ENCODE peak calls at places on chromosomes 3 and 15, in ten cellular contexts. One of them, this sample, is unnamed.

GRCh38 chr3:50817756-50818518 is 143.2 kb downstream of the DOCK3 start:
- DNase-seq in activated B cell treated with CpG ODN at 0.5 μM for 24 hours: no peak
- DNase-seq in activated CD4-positive, CD25-positive, alpha-beta regulatory T cell treated with anti-CD3 and anti-CD28 coated beads, Interleukin-2, amount 50 U/mL, for 72 hours: no peak
- DNase-seq in brain microvascular endothelial cell: no peak
- DNase-seq in PC-3: no peak
- DNase-seq in stimulated activated CD4-positive, alpha-beta T cell treated with anti-CD3 and anti-CD28 coated beads, TNF-alpha, amount 100 ng/mL, for 1 hour: no peak
- DNase-seq in NCI-H1092: no peak
- DNase-seq in CD4-positive, alpha-beta T cell: no peak
- DNase-seq in NCI-H748 treated with DMSO at 0.1 percent for 48 hours: no peak
- DNase-seq in neural crest cell: no peak
- DNase-seq in this sample: no peak

GRCh38 chr3:19947549-19948071 is 713 bp downstream of the RAB5A start:
- DNase-seq in activated B cell treated with CpG ODN at 0.5 μM for 24 hours: peak; percentile 51
- DNase-seq in activated CD4-positive, CD25-positive, alpha-beta regulatory T cell treated with anti-CD3 and anti-CD28 coated beads, Interleukin-2, amount 50 U/mL, for 72 hours: peak; percentile 60
- DNase-seq in brain microvascular endothelial cell: peak; percentile 25
- DNase-seq in PC-3: peak; percentile 53
- DNase-seq in stimulated activated CD4-positive, alpha-beta T cell treated with anti-CD3 and anti-CD28 coated beads, TNF-alpha, amount 100 ng/mL, for 1 hour: no peak
- DNase-seq in NCI-H1092: no peak
- DNase-seq in CD4-positive, alpha-beta T cell: peak; percentile 44
- DNase-seq in NCI-H748 treated with DMSO at 0.1 percent for 48 hours: peak; percentile 5
- DNase-seq in neural crest cell: peak; percentile 16
- DNase-seq in this sample: peak; percentile 26

GRCh38 chr15:52104532-52105004 is 8.0 kb downstream of the BCL2L10 start:
- DNase-seq in activated B cell treated with CpG ODN at 0.5 μM for 24 hours: no peak
- DNase-seq in activated CD4-positive, CD25-positive, alpha-beta regulatory T cell treated with anti-CD3 and anti-CD28 coated beads, Interleukin-2, amount 50 U/mL, for 72 hours: no peak
- DNase-seq in brain microvascular endothelial cell: no peak
- DNase-seq in PC-3: no peak
- DNase-seq in stimulated activated CD4-positive, alpha-beta T cell treated with anti-CD3 and anti-CD28 coated beads, TNF-alpha, amount 100 ng/mL, for 1 hour: no peak
- DNase-seq in NCI-H1092: no peak
- DNase-seq in CD4-positive, alpha-beta T cell: no peak
- DNase-seq in NCI-H748 treated with DMSO at 0.1 percent for 48 hours: no peak
- DNase-seq in neural crest cell: no peak
- DNase-seq in this sample: no peak

GRCh38 chr3:10289077-10289476 is 3.7 kb downstream of the GHRL start:
- DNase-seq in activated B cell treated with CpG ODN at 0.5 μM for 24 hours: no peak
- DNase-seq in activated CD4-positive, CD25-positive, alpha-beta regulatory T cell treated with anti-CD3 and anti-CD28 coated beads, Interleukin-2, amount 50 U/mL, for 72 hours: no peak
- DNase-seq in brain microvascular endothelial cell: no peak
- DNase-seq in PC-3: no peak
- DNase-seq in stimulated activated CD4-positive, alpha-beta T cell treated with anti-CD3 and anti-CD28 coated beads, TNF-alpha, amount 100 ng/mL, for 1 hour: no peak
- DNase-seq in NCI-H1092: no peak
- DNase-seq in CD4-positive, alpha-beta T cell: no peak
- DNase-seq in NCI-H748 treated with DMSO at 0.1 percent for 48 hours: no peak
- DNase-seq in neural crest cell: no peak
- DNase-seq in this sample: no peak

GRCh38 chr15:31034152-31034551 is 42.7 kb upstream of the MTMR10 start:
- DNase-seq in activated B cell treated with CpG ODN at 0.5 μM for 24 hours: no peak
- DNase-seq in activated CD4-positive, CD25-positive, alpha-beta regulatory T cell treated with anti-CD3 and anti-CD28 coated beads, Interleukin-2, amount 50 U/mL, for 72 hours: no peak
- DNase-seq in brain microvascular endothelial cell: no peak
- DNase-seq in PC-3: peak; percentile 25
- DNase-seq in stimulated activated CD4-positive, alpha-beta T cell treated with anti-CD3 and anti-CD28 coated beads, TNF-alpha, amount 100 ng/mL, for 1 hour: no peak
- DNase-seq in NCI-H1092: no peak
- DNase-seq in CD4-positive, alpha-beta T cell: no peak
- DNase-seq in NCI-H748 treated with DMSO at 0.1 percent for 48 hours: no peak
- DNase-seq in neural crest cell: no peak
- DNase-seq in this sample: no peak

GRCh38 chr3:177286034-177286433 is 88.8 kb upstream of the TBL1XR1 start:
- DNase-seq in activated B cell treated with CpG ODN at 0.5 μM for 24 hours: no peak
- DNase-seq in activated CD4-positive, CD25-positive, alpha-beta regulatory T cell treated with anti-CD3 and anti-CD28 coated beads, Interleukin-2, amount 50 U/mL, for 72 hours: no peak
- DNase-seq in brain microvascular endothelial cell: no peak
- DNase-seq in PC-3: peak; percentile 93
- DNase-seq in stimulated activated CD4-positive, alpha-beta T cell treated with anti-CD3 and anti-CD28 coated beads, TNF-alpha, amount 100 ng/mL, for 1 hour: no peak
- DNase-seq in NCI-H1092: no peak
- DNase-seq in CD4-positive, alpha-beta T cell: no peak
- DNase-seq in NCI-H748 treated with DMSO at 0.1 percent for 48 hours: no peak
- DNase-seq in neural crest cell: no peak
- DNase-seq in this sample: no peak

GRCh38 chr3:120850326-120851295 is 57.4 kb upstream of the STXBP5L start:
- DNase-seq in activated B cell treated with CpG ODN at 0.5 μM for 24 hours: no peak
- DNase-seq in activated CD4-positive, CD25-positive, alpha-beta regulatory T cell treated with anti-CD3 and anti-CD28 coated beads, Interleukin-2, amount 50 U/mL, for 72 hours: no peak
- DNase-seq in brain microvascular endothelial cell: no peak
- DNase-seq in PC-3: no peak
- DNase-seq in stimulated activated CD4-positive, alpha-beta T cell treated with anti-CD3 and anti-CD28 coated beads, TNF-alpha, amount 100 ng/mL, for 1 hour: no peak
- DNase-seq in NCI-H1092: no peak
- DNase-seq in CD4-positive, alpha-beta T cell: no peak
- DNase-seq in NCI-H748 treated with DMSO at 0.1 percent for 48 hours: no peak
- DNase-seq in neural crest cell: no peak
- DNase-seq in this sample: no peak

GRCh38 chr3:98778852-98779379 is 15.8 kb downstream of the ST3GAL6 start:
- DNase-seq in activated B cell treated with CpG ODN at 0.5 μM for 24 hours: no peak
- DNase-seq in activated CD4-positive, CD25-positive, alpha-beta regulatory T cell treated with anti-CD3 and anti-CD28 coated beads, Interleukin-2, amount 50 U/mL, for 72 hours: no peak
- DNase-seq in brain microvascular endothelial cell: peak; percentile 98
- DNase-seq in PC-3: no peak
- DNase-seq in stimulated activated CD4-positive, alpha-beta T cell treated with anti-CD3 and anti-CD28 coated beads, TNF-alpha, amount 100 ng/mL, for 1 hour: no peak
- DNase-seq in NCI-H1092: no peak
- DNase-seq in CD4-positive, alpha-beta T cell: no peak
- DNase-seq in NCI-H748 treated with DMSO at 0.1 percent for 48 hours: no peak
- DNase-seq in neural crest cell: no peak
- DNase-seq in this sample: no peak

GRCh38 chr3:23324745-23325144 is 121.6 kb downstream of the UBE2E2 start:
- DNase-seq in activated B cell treated with CpG ODN at 0.5 μM for 24 hours: no peak
- DNase-seq in activated CD4-positive, CD25-positive, alpha-beta regulatory T cell treated with anti-CD3 and anti-CD28 coated beads, Interleukin-2, amount 50 U/mL, for 72 hours: no peak
- DNase-seq in brain microvascular endothelial cell: peak; percentile 29
- DNase-seq in PC-3: peak; percentile 73
- DNase-seq in stimulated activated CD4-positive, alpha-beta T cell treated with anti-CD3 and anti-CD28 coated beads, TNF-alpha, amount 100 ng/mL, for 1 hour: no peak
- DNase-seq in NCI-H1092: no peak
- DNase-seq in CD4-positive, alpha-beta T cell: no peak
- DNase-seq in NCI-H748 treated with DMSO at 0.1 percent for 48 hours: no peak
- DNase-seq in neural crest cell: no peak
- DNase-seq in this sample: peak; percentile 8

GRCh38 chr3:178754852-178755510 is 218.7 kb downstream of the KCNMB2 start:
- DNase-seq in activated B cell treated with CpG ODN at 0.5 μM for 24 hours: no peak
- DNase-seq in activated CD4-positive, CD25-positive, alpha-beta regulatory T cell treated with anti-CD3 and anti-CD28 coated beads, Interleukin-2, amount 50 U/mL, for 72 hours: no peak
- DNase-seq in brain microvascular endothelial cell: no peak
- DNase-seq in PC-3: no peak
- DNase-seq in stimulated activated CD4-positive, alpha-beta T cell treated with anti-CD3 and anti-CD28 coated beads, TNF-alpha, amount 100 ng/mL, for 1 hour: no peak
- DNase-seq in NCI-H1092: no peak
- DNase-seq in CD4-positive, alpha-beta T cell: no peak
- DNase-seq in NCI-H748 treated with DMSO at 0.1 percent for 48 hours: no peak
- DNase-seq in neural crest cell: no peak
- DNase-seq in this sample: no peak

GRCh38 chr15:58135511-58136174 is 2.5 kb upstream of the AQP9 start:
- DNase-seq in activated B cell treated with CpG ODN at 0.5 μM for 24 hours: no peak
- DNase-seq in activated CD4-positive, CD25-positive, alpha-beta regulatory T cell treated with anti-CD3 and anti-CD28 coated beads, Interleukin-2, amount 50 U/mL, for 72 hours: no peak
- DNase-seq in brain microvascular endothelial cell: no peak
- DNase-seq in PC-3: no peak
- DNase-seq in stimulated activated CD4-positive, alpha-beta T cell treated with anti-CD3 and anti-CD28 coated beads, TNF-alpha, amount 100 ng/mL, for 1 hour: no peak
- DNase-seq in NCI-H1092: no peak
- DNase-seq in CD4-positive, alpha-beta T cell: no peak
- DNase-seq in NCI-H748 treated with DMSO at 0.1 percent for 48 hours: no peak
- DNase-seq in neural crest cell: no peak
- DNase-seq in this sample: no peak

GRCh38 chr15:99704444-99704838 is 28.8 kb downstream of the LYSMD4 start:
- DNase-seq in activated B cell treated with CpG ODN at 0.5 μM for 24 hours: no peak
- DNase-seq in activated CD4-positive, CD25-positive, alpha-beta regulatory T cell treated with anti-CD3 and anti-CD28 coated beads, Interleukin-2, amount 50 U/mL, for 72 hours: no peak
- DNase-seq in brain microvascular endothelial cell: peak; percentile 87
- DNase-seq in PC-3: peak; percentile 93
- DNase-seq in stimulated activated CD4-positive, alpha-beta T cell treated with anti-CD3 and anti-CD28 coated beads, TNF-alpha, amount 100 ng/mL, for 1 hour: no peak
- DNase-seq in NCI-H1092: peak; percentile 56
- DNase-seq in CD4-positive, alpha-beta T cell: no peak
- DNase-seq in NCI-H748 treated with DMSO at 0.1 percent for 48 hours: peak; percentile 54
- DNase-seq in neural crest cell: peak; percentile 30
- DNase-seq in this sample: peak; percentile 68

GRCh38 chr15:90104551-90104950 is 2.3 kb upstream of the IDH2 start:
- DNase-seq in activated B cell treated with CpG ODN at 0.5 μM for 24 hours: no peak
- DNase-seq in activated CD4-positive, CD25-positive, alpha-beta regulatory T cell treated with anti-CD3 and anti-CD28 coated beads, Interleukin-2, amount 50 U/mL, for 72 hours: no peak
- DNase-seq in brain microvascular endothelial cell: no peak
- DNase-seq in PC-3: peak; percentile 85
- DNase-seq in stimulated activated CD4-positive, alpha-beta T cell treated with anti-CD3 and anti-CD28 coated beads, TNF-alpha, amount 100 ng/mL, for 1 hour: no peak
- DNase-seq in NCI-H1092: no peak
- DNase-seq in CD4-positive, alpha-beta T cell: no peak
- DNase-seq in NCI-H748 treated with DMSO at 0.1 percent for 48 hours: no peak
- DNase-seq in neural crest cell: no peak
- DNase-seq in this sample: no peak

GRCh38 chr3:138114431-138114918 is 933 bp downstream of the DZIP1L start:
- DNase-seq in activated B cell treated with CpG ODN at 0.5 μM for 24 hours: no peak
- DNase-seq in activated CD4-positive, CD25-positive, alpha-beta regulatory T cell treated with anti-CD3 and anti-CD28 coated beads, Interleukin-2, amount 50 U/mL, for 72 hours: no peak
- DNase-seq in brain microvascular endothelial cell: no peak
- DNase-seq in PC-3: no peak
- DNase-seq in stimulated activated CD4-positive, alpha-beta T cell treated with anti-CD3 and anti-CD28 coated beads, TNF-alpha, amount 100 ng/mL, for 1 hour: no peak
- DNase-seq in NCI-H1092: no peak
- DNase-seq in CD4-positive, alpha-beta T cell: no peak
- DNase-seq in NCI-H748 treated with DMSO at 0.1 percent for 48 hours: no peak
- DNase-seq in neural crest cell: peak; percentile 13
- DNase-seq in this sample: no peak

GRCh38 chr3:142815803-142816202 is 73.1 kb downstream of the PCOLCE2 start:
- DNase-seq in activated B cell treated with CpG ODN at 0.5 μM for 24 hours: no peak
- DNase-seq in activated CD4-positive, CD25-positive, alpha-beta regulatory T cell treated with anti-CD3 and anti-CD28 coated beads, Interleukin-2, amount 50 U/mL, for 72 hours: no peak
- DNase-seq in brain microvascular endothelial cell: no peak
- DNase-seq in PC-3: no peak
- DNase-seq in stimulated activated CD4-positive, alpha-beta T cell treated with anti-CD3 and anti-CD28 coated beads, TNF-alpha, amount 100 ng/mL, for 1 hour: no peak
- DNase-seq in NCI-H1092: no peak
- DNase-seq in CD4-positive, alpha-beta T cell: no peak
- DNase-seq in NCI-H748 treated with DMSO at 0.1 percent for 48 hours: no peak
- DNase-seq in neural crest cell: no peak
- DNase-seq in this sample: no peak

GRCh38 chr3:53170325-53171108 is 9.5 kb downstream of the PRKCD start:
- DNase-seq in activated B cell treated with CpG ODN at 0.5 μM for 24 hours: no peak
- DNase-seq in activated CD4-positive, CD25-positive, alpha-beta regulatory T cell treated with anti-CD3 and anti-CD28 coated beads, Interleukin-2, amount 50 U/mL, for 72 hours: no peak
- DNase-seq in brain microvascular endothelial cell: no peak
- DNase-seq in PC-3: no peak
- DNase-seq in stimulated activated CD4-positive, alpha-beta T cell treated with anti-CD3 and anti-CD28 coated beads, TNF-alpha, amount 100 ng/mL, for 1 hour: no peak
- DNase-seq in NCI-H1092: no peak
- DNase-seq in CD4-positive, alpha-beta T cell: no peak
- DNase-seq in NCI-H748 treated with DMSO at 0.1 percent for 48 hours: no peak
- DNase-seq in neural crest cell: no peak
- DNase-seq in this sample: peak; percentile 69

GRCh38 chr3:98151241-98151640 is 4.0 kb downstream of the OR5H14 start:
- DNase-seq in activated B cell treated with CpG ODN at 0.5 μM for 24 hours: no peak
- DNase-seq in activated CD4-positive, CD25-positive, alpha-beta regulatory T cell treated with anti-CD3 and anti-CD28 coated beads, Interleukin-2, amount 50 U/mL, for 72 hours: no peak
- DNase-seq in brain microvascular endothelial cell: peak; percentile 2
- DNase-seq in PC-3: no peak
- DNase-seq in stimulated activated CD4-positive, alpha-beta T cell treated with anti-CD3 and anti-CD28 coated beads, TNF-alpha, amount 100 ng/mL, for 1 hour: no peak
- DNase-seq in NCI-H1092: no peak
- DNase-seq in CD4-positive, alpha-beta T cell: no peak
- DNase-seq in NCI-H748 treated with DMSO at 0.1 percent for 48 hours: no peak
- DNase-seq in neural crest cell: no peak
- DNase-seq in this sample: no peak

GRCh38 chr3:148136816-148137215 is 560.9 kb upstream of the AGTR1 start:
- DNase-seq in activated B cell treated with CpG ODN at 0.5 μM for 24 hours: no peak
- DNase-seq in activated CD4-positive, CD25-positive, alpha-beta regulatory T cell treated with anti-CD3 and anti-CD28 coated beads, Interleukin-2, amount 50 U/mL, for 72 hours: no peak
- DNase-seq in brain microvascular endothelial cell: no peak
- DNase-seq in PC-3: no peak
- DNase-seq in stimulated activated CD4-positive, alpha-beta T cell treated with anti-CD3 and anti-CD28 coated beads, TNF-alpha, amount 100 ng/mL, for 1 hour: no peak
- DNase-seq in NCI-H1092: no peak
- DNase-seq in CD4-positive, alpha-beta T cell: no peak
- DNase-seq in NCI-H748 treated with DMSO at 0.1 percent for 48 hours: no peak
- DNase-seq in neural crest cell: no peak
- DNase-seq in this sample: no peak

GRCh38 chr15:23708332-23708731 is 21.2 kb upstream of the NDN start:
- DNase-seq in activated B cell treated with CpG ODN at 0.5 μM for 24 hours: no peak
- DNase-seq in activated CD4-positive, CD25-positive, alpha-beta regulatory T cell treated with anti-CD3 and anti-CD28 coated beads, Interleukin-2, amount 50 U/mL, for 72 hours: no peak
- DNase-seq in brain microvascular endothelial cell: no peak
- DNase-seq in PC-3: no peak
- DNase-seq in stimulated activated CD4-positive, alpha-beta T cell treated with anti-CD3 and anti-CD28 coated beads, TNF-alpha, amount 100 ng/mL, for 1 hour: no peak
- DNase-seq in NCI-H1092: no peak
- DNase-seq in CD4-positive, alpha-beta T cell: no peak
- DNase-seq in NCI-H748 treated with DMSO at 0.1 percent for 48 hours: no peak
- DNase-seq in neural crest cell: no peak
- DNase-seq in this sample: no peak

GRCh38 chr3:143502101-143502500 is 346.2 kb downstream of the SLC9A9 start:
- DNase-seq in activated B cell treated with CpG ODN at 0.5 μM for 24 hours: no peak
- DNase-seq in activated CD4-positive, CD25-positive, alpha-beta regulatory T cell treated with anti-CD3 and anti-CD28 coated beads, Interleukin-2, amount 50 U/mL, for 72 hours: no peak
- DNase-seq in brain microvascular endothelial cell: no peak
- DNase-seq in PC-3: peak; percentile 9
- DNase-seq in stimulated activated CD4-positive, alpha-beta T cell treated with anti-CD3 and anti-CD28 coated beads, TNF-alpha, amount 100 ng/mL, for 1 hour: no peak
- DNase-seq in NCI-H1092: no peak
- DNase-seq in CD4-positive, alpha-beta T cell: no peak
- DNase-seq in NCI-H748 treated with DMSO at 0.1 percent for 48 hours: no peak
- DNase-seq in neural crest cell: no peak
- DNase-seq in this sample: no peak

GRCh38 chr3:128875556-128876120 is 3.8 kb upstream of the ACAD9 start:
- DNase-seq in activated B cell treated with CpG ODN at 0.5 μM for 24 hours: no peak
- DNase-seq in activated CD4-positive, CD25-positive, alpha-beta regulatory T cell treated with anti-CD3 and anti-CD28 coated beads, Interleukin-2, amount 50 U/mL, for 72 hours: no peak
- DNase-seq in brain microvascular endothelial cell: peak; percentile 28
- DNase-seq in PC-3: peak; percentile 3
- DNase-seq in stimulated activated CD4-positive, alpha-beta T cell treated with anti-CD3 and anti-CD28 coated beads, TNF-alpha, amount 100 ng/mL, for 1 hour: peak; percentile 29
- DNase-seq in NCI-H1092: no peak
- DNase-seq in CD4-positive, alpha-beta T cell: peak; percentile 66
- DNase-seq in NCI-H748 treated with DMSO at 0.1 percent for 48 hours: no peak
- DNase-seq in neural crest cell: peak; percentile 50
- DNase-seq in this sample: peak; percentile 41

GRCh38 chr3:46731795-46732194 is 14.1 kb upstream of the PRSS50 start:
- DNase-seq in activated B cell treated with CpG ODN at 0.5 μM for 24 hours: no peak
- DNase-seq in activated CD4-positive, CD25-positive, alpha-beta regulatory T cell treated with anti-CD3 and anti-CD28 coated beads, Interleukin-2, amount 50 U/mL, for 72 hours: no peak
- DNase-seq in brain microvascular endothelial cell: no peak
- DNase-seq in PC-3: no peak
- DNase-seq in stimulated activated CD4-positive, alpha-beta T cell treated with anti-CD3 and anti-CD28 coated beads, TNF-alpha, amount 100 ng/mL, for 1 hour: no peak
- DNase-seq in NCI-H1092: no peak
- DNase-seq in CD4-positive, alpha-beta T cell: no peak
- DNase-seq in NCI-H748 treated with DMSO at 0.1 percent for 48 hours: no peak
- DNase-seq in neural crest cell: no peak
- DNase-seq in this sample: no peak

GRCh38 chr3:172591171-172591605 is 68.0 kb upstream of the TNFSF10 start:
- DNase-seq in activated B cell treated with CpG ODN at 0.5 μM for 24 hours: no peak
- DNase-seq in activated CD4-positive, CD25-positive, alpha-beta regulatory T cell treated with anti-CD3 and anti-CD28 coated beads, Interleukin-2, amount 50 U/mL, for 72 hours: no peak
- DNase-seq in brain microvascular endothelial cell: no peak
- DNase-seq in PC-3: no peak
- DNase-seq in stimulated activated CD4-positive, alpha-beta T cell treated with anti-CD3 and anti-CD28 coated beads, TNF-alpha, amount 100 ng/mL, for 1 hour: no peak
- DNase-seq in NCI-H1092: no peak
- DNase-seq in CD4-positive, alpha-beta T cell: no peak
- DNase-seq in NCI-H748 treated with DMSO at 0.1 percent for 48 hours: no peak
- DNase-seq in neural crest cell: no peak
- DNase-seq in this sample: no peak

GRCh38 chr15:73927003-73927475 is 777 bp downstream of the LOXL1 start:
- DNase-seq in activated B cell treated with CpG ODN at 0.5 μM for 24 hours: peak; percentile 43
- DNase-seq in activated CD4-positive, CD25-positive, alpha-beta regulatory T cell treated with anti-CD3 and anti-CD28 coated beads, Interleukin-2, amount 50 U/mL, for 72 hours: peak; percentile 55
- DNase-seq in brain microvascular endothelial cell: no peak
- DNase-seq in PC-3: peak; percentile 66
- DNase-seq in stimulated activated CD4-positive, alpha-beta T cell treated with anti-CD3 and anti-CD28 coated beads, TNF-alpha, amount 100 ng/mL, for 1 hour: no peak
- DNase-seq in NCI-H1092: peak; percentile 33
- DNase-seq in CD4-positive, alpha-beta T cell: peak; percentile 51
- DNase-seq in NCI-H748 treated with DMSO at 0.1 percent for 48 hours: peak; percentile 19
- DNase-seq in neural crest cell: peak; percentile 41
- DNase-seq in this sample: peak; percentile 64

GRCh38 chr3:79558943-79559342 is 208.9 kb downstream of the ROBO1 start:
- DNase-seq in activated B cell treated with CpG ODN at 0.5 μM for 24 hours: no peak
- DNase-seq in activated CD4-positive, CD25-positive, alpha-beta regulatory T cell treated with anti-CD3 and anti-CD28 coated beads, Interleukin-2, amount 50 U/mL, for 72 hours: no peak
- DNase-seq in brain microvascular endothelial cell: no peak
- DNase-seq in PC-3: no peak
- DNase-seq in stimulated activated CD4-positive, alpha-beta T cell treated with anti-CD3 and anti-CD28 coated beads, TNF-alpha, amount 100 ng/mL, for 1 hour: no peak
- DNase-seq in NCI-H1092: no peak
- DNase-seq in CD4-positive, alpha-beta T cell: no peak
- DNase-seq in NCI-H748 treated with DMSO at 0.1 percent for 48 hours: no peak
- DNase-seq in neural crest cell: no peak
- DNase-seq in this sample: no peak

GRCh38 chr15:100783296-100783695 is 96.3 kb upstream of the ALDH1A3 start:
- DNase-seq in activated B cell treated with CpG ODN at 0.5 μM for 24 hours: no peak
- DNase-seq in activated CD4-positive, CD25-positive, alpha-beta regulatory T cell treated with anti-CD3 and anti-CD28 coated beads, Interleukin-2, amount 50 U/mL, for 72 hours: no peak
- DNase-seq in brain microvascular endothelial cell: no peak
- DNase-seq in PC-3: no peak
- DNase-seq in stimulated activated CD4-positive, alpha-beta T cell treated with anti-CD3 and anti-CD28 coated beads, TNF-alpha, amount 100 ng/mL, for 1 hour: no peak
- DNase-seq in NCI-H1092: no peak
- DNase-seq in CD4-positive, alpha-beta T cell: peak; percentile 10
- DNase-seq in NCI-H748 treated with DMSO at 0.1 percent for 48 hours: no peak
- DNase-seq in neural crest cell: no peak
- DNase-seq in this sample: no peak

GRCh38 chr15:93266291-93266690 is 177.3 kb upstream of the RGMA start:
- DNase-seq in activated B cell treated with CpG ODN at 0.5 μM for 24 hours: no peak
- DNase-seq in activated CD4-positive, CD25-positive, alpha-beta regulatory T cell treated with anti-CD3 and anti-CD28 coated beads, Interleukin-2, amount 50 U/mL, for 72 hours: no peak
- DNase-seq in brain microvascular endothelial cell: no peak
- DNase-seq in PC-3: no peak
- DNase-seq in stimulated activated CD4-positive, alpha-beta T cell treated with anti-CD3 and anti-CD28 coated beads, TNF-alpha, amount 100 ng/mL, for 1 hour: no peak
- DNase-seq in NCI-H1092: no peak
- DNase-seq in CD4-positive, alpha-beta T cell: no peak
- DNase-seq in NCI-H748 treated with DMSO at 0.1 percent for 48 hours: no peak
- DNase-seq in neural crest cell: no peak
- DNase-seq in this sample: no peak

GRCh38 chr3:140360332-140360731 is 317.5 kb upstream of the TRIM42 start:
- DNase-seq in activated B cell treated with CpG ODN at 0.5 μM for 24 hours: no peak
- DNase-seq in activated CD4-positive, CD25-positive, alpha-beta regulatory T cell treated with anti-CD3 and anti-CD28 coated beads, Interleukin-2, amount 50 U/mL, for 72 hours: no peak
- DNase-seq in brain microvascular endothelial cell: no peak
- DNase-seq in PC-3: no peak
- DNase-seq in stimulated activated CD4-positive, alpha-beta T cell treated with anti-CD3 and anti-CD28 coated beads, TNF-alpha, amount 100 ng/mL, for 1 hour: no peak
- DNase-seq in NCI-H1092: no peak
- DNase-seq in CD4-positive, alpha-beta T cell: no peak
- DNase-seq in NCI-H748 treated with DMSO at 0.1 percent for 48 hours: no peak
- DNase-seq in neural crest cell: no peak
- DNase-seq in this sample: no peak

This sample was measured in GM20000.